ENCODE peak calls at places on chromosomes 7 and 10, in seven cellular contexts. One of them, this sample, is unnamed.

GRCh38 chr10:52115823-52116222 is 198.3 kb upstream of the DKK1 start:
- DNase-seq in NB4: peak
- DNase-seq in heart left ventricle: no peak
- DNase-seq in choroid plexus epithelial cell: peak
- DNase-seq in HCT116: no peak
- DNase-seq in foreskin fibroblast: peak
- DNase-seq in endothelial cell: no peak
- DNase-seq in this sample: no peak

GRCh38 chr10:4944751-4945280 is 18.4 kb upstream of the AKR1C1 start:
- DNase-seq in NB4: no peak
- DNase-seq in heart left ventricle: no peak
- DNase-seq in choroid plexus epithelial cell: no peak
- DNase-seq in HCT116: no peak
- DNase-seq in foreskin fibroblast: no peak
- DNase-seq in endothelial cell: no peak
- DNase-seq in this sample: no peak

GRCh38 chr10:21919117-21919516 is 84.4 kb downstream of the DNAJC1 start:
- DNase-seq in NB4: no peak
- DNase-seq in heart left ventricle: no peak
- DNase-seq in choroid plexus epithelial cell: peak
- DNase-seq in HCT116: no peak
- DNase-seq in foreskin fibroblast: no peak
- DNase-seq in endothelial cell: no peak
- DNase-seq in this sample: no peak

GRCh38 chr10:125343118-125343752 is 182.9 kb upstream of the CTBP2 start:
- DNase-seq in NB4: peak
- DNase-seq in heart left ventricle: no peak
- DNase-seq in choroid plexus epithelial cell: peak
- DNase-seq in HCT116: peak
- DNase-seq in foreskin fibroblast: peak
- DNase-seq in endothelial cell: peak
- DNase-seq in this sample: peak

GRCh38 chr7:7369134-7369533 is 166.5 kb downstream of the COL28A1 start:
- DNase-seq in NB4: no peak
- DNase-seq in heart left ventricle: no peak
- DNase-seq in choroid plexus epithelial cell: no peak
- DNase-seq in HCT116: no peak
- DNase-seq in foreskin fibroblast: peak
- DNase-seq in endothelial cell: no peak
- DNase-seq in this sample: peak

GRCh38 chr10:22690614-22691431 is 23.6 kb downstream of the PIP4K2A start:
- DNase-seq in NB4: peak
- DNase-seq in heart left ventricle: no peak
- DNase-seq in choroid plexus epithelial cell: peak
- DNase-seq in HCT116: no peak
- DNase-seq in foreskin fibroblast: peak
- DNase-seq in endothelial cell: no peak
- DNase-seq in this sample: no peak

GRCh38 chr10:104922810-104923209 is 281.7 kb downstream of the SORCS3 start:
- DNase-seq in NB4: no peak
- DNase-seq in heart left ventricle: no peak
- DNase-seq in choroid plexus epithelial cell: no peak
- DNase-seq in HCT116: no peak
- DNase-seq in foreskin fibroblast: no peak
- DNase-seq in endothelial cell: no peak
- DNase-seq in this sample: no peak

GRCh38 chr7:132130497-132130896 is 445.8 kb downstream of the PLXNA4 start:
- DNase-seq in NB4: no peak
- DNase-seq in heart left ventricle: no peak
- DNase-seq in choroid plexus epithelial cell: no peak
- DNase-seq in HCT116: no peak
- DNase-seq in foreskin fibroblast: no peak
- DNase-seq in endothelial cell: no peak
- DNase-seq in this sample: no peak

GRCh38 chr7:30869794-30870491 is 41.7 kb upstream of the AQP1 start:
- DNase-seq in NB4: no peak
- DNase-seq in heart left ventricle: peak
- DNase-seq in choroid plexus epithelial cell: peak
- DNase-seq in HCT116: no peak
- DNase-seq in foreskin fibroblast: peak
- DNase-seq in endothelial cell: peak
- DNase-seq in this sample: no peak

GRCh38 chr7:111942450-111943081 is 263.6 kb downstream of the DOCK4 start:
- DNase-seq in NB4: no peak
- DNase-seq in heart left ventricle: no peak
- DNase-seq in choroid plexus epithelial cell: no peak
- DNase-seq in HCT116: no peak
- DNase-seq in foreskin fibroblast: no peak
- DNase-seq in endothelial cell: no peak
- DNase-seq in this sample: no peak

GRCh38 chr10:63976538-63976937 is 455.3 kb downstream of the REEP3 start:
- DNase-seq in NB4: peak
- DNase-seq in heart left ventricle: no peak
- DNase-seq in choroid plexus epithelial cell: peak
- DNase-seq in HCT116: peak
- DNase-seq in foreskin fibroblast: no peak
- DNase-seq in endothelial cell: peak
- DNase-seq in this sample: no peak

GRCh38 chr10:63972949-63973827 is 452.0 kb downstream of the REEP3 start:
- DNase-seq in NB4: no peak
- DNase-seq in heart left ventricle: no peak
- DNase-seq in choroid plexus epithelial cell: no peak
- DNase-seq in HCT116: no peak
- DNase-seq in foreskin fibroblast: no peak
- DNase-seq in endothelial cell: no peak
- DNase-seq in this sample: no peak

DNA sequence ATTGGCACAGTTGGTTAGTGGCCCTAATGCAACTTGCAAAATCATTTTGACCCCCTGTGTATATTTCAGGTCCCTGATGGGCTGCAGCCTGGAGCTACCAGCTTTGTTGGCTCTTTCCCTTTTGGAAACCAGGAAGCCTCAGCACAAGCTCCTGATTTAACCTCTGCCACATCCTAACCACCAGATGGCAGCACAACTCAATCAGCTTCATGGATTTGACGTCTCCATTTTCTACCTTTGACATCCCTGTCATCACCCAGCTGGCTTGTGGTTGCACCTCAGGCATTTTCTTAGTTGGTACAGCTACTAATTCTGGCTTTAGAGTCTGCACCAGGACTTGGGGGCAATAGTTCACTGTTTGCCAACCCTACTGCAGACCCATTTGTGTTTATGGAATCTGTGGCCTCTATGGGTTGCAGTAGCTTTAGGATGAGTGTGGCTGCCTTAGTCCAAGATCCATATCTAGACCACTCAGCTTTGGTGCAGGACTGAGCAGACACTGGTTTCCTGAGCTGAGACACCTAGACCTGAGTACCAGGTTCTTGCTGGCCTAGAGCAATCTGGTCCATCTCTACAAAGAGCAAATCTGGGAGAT is 456.2 kb downstream of the REEP3 start:
- DNase-seq in NB4: peak
- DNase-seq in heart left ventricle: no peak
- DNase-seq in choroid plexus epithelial cell: peak
- DNase-seq in HCT116: peak
- DNase-seq in foreskin fibroblast: peak
- DNase-seq in endothelial cell: peak
- DNase-seq in this sample: peak
- TF ChIP-seq CTCF in NB4: peak
- TF ChIP-seq CTCF in heart left ventricle: peak
- TF ChIP-seq CTCF in choroid plexus epithelial cell: peak
- TF ChIP-seq CTCF in HCT116: peak
- TF ChIP-seq CTCF in foreskin fibroblast: peak
- TF ChIP-seq CTCF in endothelial cell: peak
- TF ChIP-seq CTCF in this sample: peak

GRCh38 chr10:18216482-18216881 is 76.3 kb downstream of the CACNB2 start:
- DNase-seq in NB4: peak
- DNase-seq in heart left ventricle: no peak
- DNase-seq in choroid plexus epithelial cell: peak
- DNase-seq in HCT116: no peak
- DNase-seq in foreskin fibroblast: peak
- DNase-seq in endothelial cell: no peak
- DNase-seq in this sample: no peak
- TF ChIP-seq CTCF in NB4: peak
- TF ChIP-seq CTCF in heart left ventricle: no peak
- TF ChIP-seq CTCF in choroid plexus epithelial cell: peak
- TF ChIP-seq CTCF in HCT116: peak
- TF ChIP-seq CTCF in foreskin fibroblast: peak
- TF ChIP-seq CTCF in endothelial cell: no peak
- TF ChIP-seq CTCF in this sample: peak

GRCh38 chr10:17178006-17178405 is 23.5 kb downstream of the TRDMT1 start:
- DNase-seq in NB4: no peak
- DNase-seq in heart left ventricle: no peak
- DNase-seq in choroid plexus epithelial cell: no peak
- DNase-seq in HCT116: no peak
- DNase-seq in foreskin fibroblast: no peak
- DNase-seq in endothelial cell: no peak
- DNase-seq in this sample: no peak
- TF ChIP-seq CTCF in NB4: no peak
- TF ChIP-seq CTCF in heart left ventricle: no peak
- TF ChIP-seq CTCF in choroid plexus epithelial cell: no peak
- TF ChIP-seq CTCF in HCT116: no peak
- TF ChIP-seq CTCF in foreskin fibroblast: no peak
- TF ChIP-seq CTCF in endothelial cell: no peak
- TF ChIP-seq CTCF in this sample: peak

DNA sequence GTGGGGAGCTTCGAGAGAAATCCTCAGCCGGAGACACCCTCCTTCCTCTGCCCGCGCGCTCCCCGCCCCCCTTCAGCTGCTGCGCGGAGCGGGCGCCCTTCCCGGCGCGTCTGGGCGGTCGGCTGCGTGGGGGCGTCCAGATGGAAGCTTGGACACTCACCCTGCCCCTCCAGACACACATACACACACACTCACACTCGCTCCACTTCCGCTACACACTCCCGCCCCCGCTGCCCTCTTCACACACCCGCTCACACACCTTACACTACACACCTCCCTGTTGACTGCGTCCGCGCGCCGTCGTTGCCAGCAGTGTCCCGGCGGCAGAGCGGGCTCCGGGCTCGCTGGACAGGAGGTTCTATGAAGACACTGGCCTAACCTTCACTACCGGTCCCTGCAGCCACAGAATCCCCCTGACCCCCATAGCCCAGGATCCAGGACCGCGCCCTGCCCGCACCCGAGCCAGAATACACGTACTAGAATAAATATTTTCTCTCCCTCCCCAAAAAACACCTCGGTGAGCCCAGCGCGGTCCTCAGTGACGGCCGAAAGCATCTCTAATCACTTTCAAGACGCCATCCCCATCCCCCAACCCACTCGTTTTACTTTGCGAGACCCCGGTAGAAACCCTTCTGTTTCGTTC is 1.1 kb upstream of the EGR2 start:
- DNase-seq in NB4: peak
- DNase-seq in heart left ventricle: peak
- DNase-seq in choroid plexus epithelial cell: no peak
- DNase-seq in HCT116: no peak
- DNase-seq in foreskin fibroblast: peak
- DNase-seq in endothelial cell: peak
- DNase-seq in this sample: peak
- TF ChIP-seq CTCF in NB4: no peak
- TF ChIP-seq CTCF in heart left ventricle: no peak
- TF ChIP-seq CTCF in choroid plexus epithelial cell: no peak
- TF ChIP-seq CTCF in HCT116: no peak
- TF ChIP-seq CTCF in foreskin fibroblast: no peak
- TF ChIP-seq CTCF in endothelial cell: no peak
- TF ChIP-seq CTCF in this sample: no peak

DNA sequence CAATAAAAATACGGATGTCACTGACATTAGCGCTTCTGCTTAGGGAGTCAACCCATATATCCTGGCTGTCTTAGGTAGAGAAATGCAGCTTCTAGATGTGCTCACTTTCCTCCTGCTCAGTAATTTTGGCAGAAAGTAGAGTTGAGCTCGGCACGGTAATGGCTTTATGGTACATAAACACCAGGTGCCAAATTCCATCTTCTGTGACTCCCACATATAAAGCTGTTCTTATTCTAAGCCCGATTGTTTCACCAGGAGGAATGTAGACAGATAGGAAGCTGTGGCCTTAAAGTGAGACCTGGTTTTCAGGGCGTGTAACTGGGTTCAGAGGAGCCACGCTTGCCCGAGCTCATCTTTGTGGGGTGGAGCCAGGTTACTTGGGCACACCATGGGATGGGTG is 143.7 kb downstream of the CREB5 start:
- DNase-seq in NB4: no peak
- DNase-seq in heart left ventricle: no peak
- DNase-seq in choroid plexus epithelial cell: no peak
- DNase-seq in HCT116: no peak
- DNase-seq in foreskin fibroblast: no peak
- DNase-seq in endothelial cell: no peak
- DNase-seq in this sample: no peak
- TF ChIP-seq CTCF in NB4: no peak
- TF ChIP-seq CTCF in heart left ventricle: no peak
- TF ChIP-seq CTCF in choroid plexus epithelial cell: no peak
- TF ChIP-seq CTCF in HCT116: no peak
- TF ChIP-seq CTCF in foreskin fibroblast: no peak
- TF ChIP-seq CTCF in endothelial cell: no peak
- TF ChIP-seq CTCF in this sample: no peak

GRCh38 chr10:9302142-9302746 is 1247.8 kb downstream of the GATA3 start:
- DNase-seq in NB4: peak
- DNase-seq in heart left ventricle: no peak
- DNase-seq in choroid plexus epithelial cell: peak
- DNase-seq in HCT116: peak
- DNase-seq in foreskin fibroblast: peak
- DNase-seq in endothelial cell: peak
- DNase-seq in this sample: peak
- TF ChIP-seq CTCF in NB4: no peak
- TF ChIP-seq CTCF in heart left ventricle: peak
- TF ChIP-seq CTCF in choroid plexus epithelial cell: peak
- TF ChIP-seq CTCF in HCT116: no peak
- TF ChIP-seq CTCF in foreskin fibroblast: peak
- TF ChIP-seq CTCF in endothelial cell: peak
- TF ChIP-seq CTCF in this sample: peak

GRCh38 chr10:35640474-35640873 is 1.6 kb downstream of the FZD8 start:
- DNase-seq in NB4: no peak
- DNase-seq in heart left ventricle: peak
- DNase-seq in choroid plexus epithelial cell: peak
- DNase-seq in HCT116: no peak
- DNase-seq in foreskin fibroblast: peak
- DNase-seq in endothelial cell: peak
- DNase-seq in this sample: no peak
- TF ChIP-seq CTCF in NB4: no peak
- TF ChIP-seq CTCF in heart left ventricle: peak
- TF ChIP-seq CTCF in choroid plexus epithelial cell: peak
- TF ChIP-seq CTCF in HCT116: peak
- TF ChIP-seq CTCF in foreskin fibroblast: peak
- TF ChIP-seq CTCF in endothelial cell: no peak
- TF ChIP-seq CTCF in this sample: peak

GRCh38 chr10:73886625-73887024 is 12.3 kb upstream of the CAMK2G start:
- DNase-seq in NB4: no peak
- DNase-seq in heart left ventricle: no peak
- DNase-seq in choroid plexus epithelial cell: peak
- DNase-seq in HCT116: no peak
- DNase-seq in foreskin fibroblast: peak
- DNase-seq in endothelial cell: no peak
- DNase-seq in this sample: no peak
- TF ChIP-seq CTCF in NB4: no peak
- TF ChIP-seq CTCF in heart left ventricle: no peak
- TF ChIP-seq CTCF in choroid plexus epithelial cell: no peak
- TF ChIP-seq CTCF in HCT116: no peak
- TF ChIP-seq CTCF in foreskin fibroblast: no peak
- TF ChIP-seq CTCF in endothelial cell: no peak
- TF ChIP-seq CTCF in this sample: no peak

GRCh38 chr10:13830385-13830784 is 243.6 kb downstream of the PRPF18 start:
- DNase-seq in NB4: no peak
- DNase-seq in heart left ventricle: no peak
- DNase-seq in choroid plexus epithelial cell: no peak
- DNase-seq in HCT116: no peak
- DNase-seq in foreskin fibroblast: no peak
- DNase-seq in endothelial cell: no peak
- DNase-seq in this sample: no peak
- TF ChIP-seq CTCF in NB4: no peak
- TF ChIP-seq CTCF in heart left ventricle: no peak
- TF ChIP-seq CTCF in choroid plexus epithelial cell: peak
- TF ChIP-seq CTCF in HCT116: no peak
- TF ChIP-seq CTCF in foreskin fibroblast: no peak
- TF ChIP-seq CTCF in endothelial cell: peak
- TF ChIP-seq CTCF in this sample: no peak

This sample was measured in foreskin keratinocyte.